ENCODE peak calls at places on chromosomes 16 and 17, in four cellular contexts. O, W, X and K are unnamed samples.
A peak's percentile ranks its signal among the peaks of the same experiment; 100 is the strongest.

GRCh38 chr16:68951991-68952877 is 108.9 kb downstream of the TANGO6 start:
- DNase-seq in O (no peak), W (no peak), X (no peak), K (no peak)

GRCh38 chr16:4232541-4233386 is 9.1 kb downstream of the SRL start:
- DNase-seq in O (no peak), W (no peak), X (no peak), K (no peak)

GRCh38 chr16:89700649-89701424 is 668 bp downstream of the SPATA2L start:
- DNase-seq in O (peak; percentile 69), W (peak; percentile 74), X (no peak), K (peak; percentile 76)

GRCh38 chr17:48586355-48586924 is 3.6 kb downstream of the HOXB3 start:
- DNase-seq in O (no peak), W (no peak), X (no peak), K (no peak)

GRCh38 chr17:63601439-63602371 is 1.0 kb downstream of the TACO1 start:
- DNase-seq in O (no peak), W (peak; percentile 61), X (no peak), K (no peak)

GRCh38 chr16:68644715-68645493 is at the start of gene CDH3:
- DNase-seq in O (no peak), W (peak; percentile 59), X (peak; percentile 69), K (no peak)

GRCh38 chr16:84706856-84707255 is 7.1 kb downstream of the USP10 start:
- DNase-seq in O (no peak), W (no peak), X (no peak), K (no peak)

GRCh38 chr16:85220125-85220839 is 108.0 kb upstream of the CIBAR2 start:
- DNase-seq in O (peak; percentile 84), W (peak; percentile 57), X (peak; percentile 79), K (peak; percentile 87)

GRCh38 chr17:57604771-57605733 is 140.0 kb downstream of the CCDC182 start:
- DNase-seq in O (peak; percentile 75), W (peak; percentile 61), X (peak; percentile 77), K (peak; percentile 80)